ENCODE peak calls at places on chromosomes 12 and 14, in ten cellular contexts. S, H, O, B, F, V, J, I, C and L are unnamed samples. For H3K27me3, the result is how much of the 10 kb centered on the place peaks cover.

GRCh38 chr14:91186515-91187066 is 57.9 kb downstream of the GPR68 start:
- DNase-seq in S (no peak), H (no peak), O (no peak), B (no peak), F (no peak), V (no peak), J (no peak), I (no peak), C (no peak), L (no peak)

GRCh38 chr12:26153421-26154154 is 28.8 kb upstream of the BHLHE41 start:
- DNase-seq in S (peak), H (no peak), O (no peak), B (no peak), F (no peak), V (peak), J (peak), I (peak), C (no peak), L (no peak)

GRCh38 chr12:104632724-104633181 is 176.0 kb downstream of the CHST11 start:
- DNase-seq in S (no peak), H (peak), O (no peak), B (no peak), F (no peak), V (no peak), J (peak), I (no peak), C (no peak), L (no peak)

GRCh38 chr12:1807107-1807478 is 13.3 kb upstream of the LRTM2 start:
- DNase-seq in S (no peak), H (no peak), O (no peak), B (peak), F (no peak), V (no peak), J (no peak), I (no peak), C (peak), L (peak)

GRCh38 chr12:68587448-68587873 is 23.2 kb upstream of the RAP1B start:
- DNase-seq in S (no peak), H (peak), O (no peak), B (no peak), F (no peak), V (no peak), J (no peak), I (no peak), C (no peak), L (no peak)

GRCh38 chr14:98926151-98926550 is 345.8 kb downstream of the BCL11B start:
- DNase-seq in S (no peak), H (peak), O (no peak), B (no peak), F (no peak), V (no peak), J (no peak), I (no peak), C (no peak), L (no peak)

GRCh38 chr12:61758661-61759060 is 501.5 kb upstream of the USP15 start:
- DNase-seq in S (no peak), H (no peak), O (no peak), B (no peak), F (no peak), V (no peak), J (no peak), I (peak), C (no peak), L (no peak)

GRCh38 chr12:81942588-81942987 is 183.4 kb upstream of the PPFIA2 start:
- DNase-seq in S (no peak), H (no peak), O (no peak), B (no peak), F (no peak), V (no peak), J (no peak), I (no peak), C (no peak), L (no peak)

GRCh38 chr12:63889236-63889635 is 44.7 kb downstream of the SRGAP1 start:
- DNase-seq in S (no peak), H (no peak), O (no peak), B (no peak), F (no peak), V (no peak), J (peak), I (no peak), C (no peak), L (no peak)

GRCh38 chr14:34629344-34629656 is 648 bp downstream of the SNX6 start:
- DNase-seq in S (no peak), H (no peak), O (no peak), B (no peak), F (no peak), V (no peak), J (no peak), I (no peak), C (no peak), L (no peak)

DNA sequence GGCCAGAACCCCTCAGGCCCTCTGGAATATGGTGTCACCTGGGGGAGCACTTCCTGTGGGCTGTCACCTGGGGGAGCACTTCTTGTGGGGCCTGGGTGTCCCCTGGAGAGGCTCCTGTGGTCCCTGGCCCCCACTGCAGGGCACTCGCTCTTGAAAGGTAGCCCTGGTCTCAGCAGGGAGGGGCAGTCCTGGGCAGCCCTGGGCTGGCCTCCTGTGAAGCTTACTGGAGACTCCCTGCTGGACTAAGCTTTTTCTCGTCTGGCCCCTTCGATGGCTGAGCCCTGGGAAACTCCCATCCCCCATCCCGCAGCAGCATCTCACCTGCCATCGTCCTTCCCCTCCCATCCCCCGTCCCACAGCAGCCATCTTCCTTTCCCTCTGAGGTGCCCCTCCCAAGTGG is 17.7 kb downstream of the FBRSL1 start:
- DNase-seq in S (no peak), H (no peak), O (no peak), B (no peak), F (no peak), V (no peak), J (no peak), I (no peak), C (no peak), L (no peak)
- TF ChIP-seq CTCF in S (no peak), H (peak), O (peak), B (no peak), F (no peak), V (no peak), J (no peak), I (peak), C (no peak), L (no peak)

GRCh38 chr12:49334681-49335080 is 2.3 kb downstream of the C1QL4 start:
- DNase-seq in S (no peak), H (no peak), O (no peak), B (no peak), F (no peak), V (no peak), J (no peak), I (no peak), C (no peak), L (no peak)
- H3K27me3 ChIP-seq in S (under half), H (under half), O (under half), B (under half), F (half or more), V (under half), J (half or more), I (under half), C (under half), L (half or more)

DNA sequence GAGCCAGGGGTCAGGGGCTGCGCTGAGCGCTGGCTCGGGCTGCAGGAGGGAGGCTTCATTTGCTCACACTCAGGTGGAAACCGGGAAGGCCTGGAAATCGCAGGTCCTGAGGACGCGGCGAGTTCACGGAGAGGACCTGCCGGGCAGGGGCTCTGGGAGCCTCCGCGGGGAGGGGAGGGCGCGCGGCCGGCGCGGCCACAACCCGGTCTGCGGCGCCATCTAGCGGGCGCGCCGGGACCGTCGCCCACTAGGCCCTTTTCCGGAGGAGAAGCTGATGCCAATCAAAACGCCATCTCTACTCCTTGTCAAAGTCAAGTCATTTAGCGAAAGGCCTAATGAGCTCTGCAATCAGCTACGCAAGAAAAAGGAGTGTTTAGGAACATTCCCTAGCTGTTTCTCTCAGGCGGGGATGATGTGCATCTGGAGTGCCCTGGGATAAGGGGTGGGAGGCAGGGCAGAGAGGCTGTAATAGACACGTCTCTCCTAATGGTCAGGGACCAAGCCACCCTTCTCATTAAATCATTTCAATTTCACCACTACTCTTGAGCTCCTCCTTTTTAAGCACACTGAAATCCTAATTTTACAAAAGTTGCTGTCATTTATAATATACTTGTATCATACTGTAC is 885.8 kb upstream of the TMEM132C start:
- DNase-seq in S (peak), H (no peak), O (peak), B (peak), F (peak), V (peak), J (no peak), I (peak), C (peak), L (no peak)
- TF ChIP-seq CTCF in S (no peak), H (peak), O (peak), B (peak), F (peak), V (peak), J (peak), I (peak), C (peak), L (peak)

GRCh38 chr12:52200783-52201519 is 9.1 kb upstream of the KRT80 start:
- DNase-seq in S (no peak), H (no peak), O (no peak), B (no peak), F (no peak), V (no peak), J (no peak), I (no peak), C (peak), L (no peak)
- H3K27me3 ChIP-seq in S (under half), H (under half), O (under half), B (under half), F (under half), V (under half), J (under half), I (under half), C (under half), L (under half)

GRCh38 chr12:99392091-99392850 is 255.3 kb upstream of the GARIN6 start:
- DNase-seq in S (no peak), H (no peak), O (no peak), B (no peak), F (no peak), V (no peak), J (no peak), I (no peak), C (no peak), L (no peak)

GRCh38 chr12:99393763-99394162 is 253.8 kb upstream of the GARIN6 start:
- DNase-seq in S (no peak), H (no peak), O (no peak), B (no peak), F (no peak), V (no peak), J (no peak), I (no peak), C (no peak), L (no peak)

GRCh38 chr12:99389751-99390150 is 257.8 kb upstream of the GARIN6 start:
- DNase-seq in S (no peak), H (no peak), O (no peak), B (no peak), F (no peak), V (no peak), J (no peak), I (no peak), C (no peak), L (no peak)

GRCh38 chr12:99387661-99388060 is 259.9 kb upstream of the GARIN6 start:
- DNase-seq in S (no peak), H (no peak), O (no peak), B (no peak), F (no peak), V (no peak), J (no peak), I (no peak), C (no peak), L (no peak)

DNA sequence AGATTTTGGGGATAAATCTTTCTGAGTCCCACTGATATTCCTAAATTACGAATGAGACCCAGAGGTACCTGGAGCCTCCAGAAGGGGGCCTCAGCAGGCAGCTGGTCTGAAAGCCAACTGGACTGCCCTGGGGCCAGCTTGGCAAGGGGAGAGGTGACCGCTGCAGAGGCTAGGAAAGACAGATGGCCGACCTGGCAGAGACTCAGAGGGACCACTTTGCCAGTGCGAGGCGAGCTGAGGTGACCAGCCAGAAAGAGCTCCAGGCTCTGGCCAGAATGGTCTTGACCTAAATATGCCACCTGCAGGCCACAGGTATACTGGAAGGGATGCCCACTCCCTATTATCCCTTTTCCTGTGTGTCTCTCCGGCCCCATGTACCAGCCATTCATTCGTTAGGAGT is 256.8 kb upstream of the GARIN6 start:
- DNase-seq in S (no peak), H (no peak), O (peak), B (peak), F (no peak), V (peak), J (no peak), I (no peak), C (no peak), L (no peak)
- TF ChIP-seq CTCF in S (no peak), H (peak), O (no peak), B (no peak), F (no peak), V (peak), J (no peak), I (peak), C (peak), L (no peak)

GRCh38 chr14:52348796-52349195 is 34.7 kb downstream of the PTGER2 start:
- DNase-seq in S (no peak), H (no peak), O (no peak), B (no peak), F (no peak), V (no peak), J (peak), I (no peak), C (no peak), L (no peak)
- H3K27me3 ChIP-seq in S (under half), H (under half), O (under half), B (under half), F (half or more), V (under half), J (under half), I (under half), C (under half), L (under half)

DNA sequence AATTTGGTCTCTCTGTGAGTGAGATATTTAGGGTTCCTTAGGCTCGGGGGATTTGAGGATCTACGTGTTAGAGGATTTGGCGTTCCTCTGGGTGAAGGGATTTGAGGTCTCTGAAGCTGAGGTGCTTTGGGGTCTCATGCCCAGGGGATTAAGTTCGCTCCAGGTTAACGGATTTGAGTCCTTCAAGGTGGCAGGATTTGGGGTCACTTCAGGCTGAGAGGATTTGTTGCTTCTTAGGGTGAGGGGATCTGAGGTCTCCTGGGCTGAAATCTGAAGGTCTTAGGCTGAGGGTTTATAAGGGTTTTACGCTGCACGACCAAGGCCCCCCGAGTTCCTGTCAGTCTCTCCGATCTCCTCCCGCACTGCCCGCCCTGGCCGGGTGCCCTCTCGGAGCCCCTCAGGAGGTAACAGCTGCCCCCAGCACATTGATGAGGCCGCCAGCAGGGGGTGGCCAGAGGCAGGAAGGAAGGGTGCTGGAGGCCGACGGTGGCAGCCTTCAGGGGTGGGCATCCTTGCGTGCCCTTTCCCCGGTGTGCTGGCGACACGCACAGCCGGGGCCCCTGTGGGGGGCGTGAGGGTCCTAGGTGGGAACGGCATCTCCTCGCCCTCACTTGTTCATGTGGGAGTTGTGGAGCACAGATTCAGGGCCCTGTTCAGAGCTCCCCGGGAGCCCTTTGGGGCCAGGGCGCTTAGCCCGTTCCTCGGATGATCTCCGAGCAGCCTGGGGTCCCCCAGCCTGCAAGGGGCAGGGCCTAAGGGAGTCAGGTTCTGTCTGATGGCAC is 14.3 kb downstream of the CEP170B start:
- DNase-seq in S (no peak), H (no peak), O (no peak), B (no peak), F (no peak), V (no peak), J (no peak), I (no peak), C (no peak), L (peak)
- TF ChIP-seq CTCF in S (no peak), H (no peak), O (no peak), B (no peak), F (no peak), V (no peak), J (no peak), I (no peak), C (no peak), L (no peak)

DNA sequence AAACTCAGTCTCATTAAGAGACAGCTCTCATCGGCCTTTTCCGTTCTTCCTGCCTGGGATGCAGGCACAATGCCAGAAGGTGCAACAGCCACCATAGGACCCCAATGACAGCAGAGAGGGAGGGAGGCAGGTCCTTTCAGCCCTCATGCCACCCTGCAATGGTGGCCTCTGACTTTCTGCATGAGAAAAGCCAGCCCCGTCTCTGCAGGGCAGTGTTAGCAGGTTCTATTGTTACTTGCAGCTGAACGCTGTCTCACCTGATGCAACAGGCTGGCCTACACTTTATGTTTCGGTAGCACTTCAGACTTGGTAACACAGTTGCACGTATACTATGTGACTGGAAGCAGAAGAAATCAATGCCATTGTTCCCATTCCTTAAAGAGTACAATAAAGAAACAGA is 102.3 kb downstream of the RIMBP2 start:
- DNase-seq in S (no peak), H (no peak), O (no peak), B (no peak), F (no peak), V (no peak), J (no peak), I (no peak), C (no peak), L (no peak)
- H3K27me3 ChIP-seq in S (under half), H (under half), O (under half), B (under half), F (under half), V (half or more), J (under half), I (under half), C (under half), L (under half)